ENCODE peak calls at places on chromosomes 7 and 10, in nine cellular contexts. One of them, this sample, is unnamed.

GRCh38 chr10:16848562-16849154 is 31.4 kb upstream of the RSU1 start:
- DNase-seq in AG04450: no peak
- DNase-seq in BJ: no peak
- DNase-seq in PC-9: no peak
- DNase-seq in breast epithelium: no peak
- DNase-seq in pancreas: no peak
- DNase-seq in fibroblast of lung: peak; percentile 66
- DNase-seq in astrocyte: peak; percentile 52
- DNase-seq in mammary epithelial cell: peak; percentile 66
- DNase-seq in this sample: no peak

GRCh38 chr7:155986497-155987160 is 174.4 kb upstream of the SHH start:
- DNase-seq in AG04450: no peak
- DNase-seq in BJ: no peak
- DNase-seq in PC-9: no peak
- DNase-seq in breast epithelium: no peak
- DNase-seq in pancreas: no peak
- DNase-seq in fibroblast of lung: no peak
- DNase-seq in astrocyte: no peak
- DNase-seq in mammary epithelial cell: no peak
- DNase-seq in this sample: no peak

GRCh38 chr10:87764072-87764934 is 53.7 kb downstream of the ATAD1 start:
- DNase-seq in AG04450: no peak
- DNase-seq in BJ: no peak
- DNase-seq in PC-9: no peak
- DNase-seq in breast epithelium: no peak
- DNase-seq in pancreas: no peak
- DNase-seq in fibroblast of lung: no peak
- DNase-seq in astrocyte: no peak
- DNase-seq in mammary epithelial cell: no peak
- DNase-seq in this sample: no peak

GRCh38 chr10:34985823-34986222 is 104.3 kb downstream of the CUL2 start:
- DNase-seq in AG04450: no peak
- DNase-seq in BJ: no peak
- DNase-seq in PC-9: no peak
- DNase-seq in breast epithelium: no peak
- DNase-seq in pancreas: no peak
- DNase-seq in fibroblast of lung: no peak
- DNase-seq in astrocyte: no peak
- DNase-seq in mammary epithelial cell: no peak
- DNase-seq in this sample: no peak

GRCh38 chr10:87619705-87620104 is 40.0 kb upstream of the PAPSS2 start:
- DNase-seq in AG04450: peak; percentile 34
- DNase-seq in BJ: no peak
- DNase-seq in PC-9: no peak
- DNase-seq in breast epithelium: no peak
- DNase-seq in pancreas: no peak
- DNase-seq in fibroblast of lung: peak; percentile 61
- DNase-seq in astrocyte: peak; percentile 47
- DNase-seq in mammary epithelial cell: peak; percentile 6
- DNase-seq in this sample: no peak

GRCh38 chr10:80530251-80530650 is 7.5 kb upstream of the SH2D4B start:
- DNase-seq in AG04450: no peak
- DNase-seq in BJ: no peak
- DNase-seq in PC-9: peak; percentile 62
- DNase-seq in breast epithelium: no peak
- DNase-seq in pancreas: no peak
- DNase-seq in fibroblast of lung: peak; percentile 13
- DNase-seq in astrocyte: no peak
- DNase-seq in mammary epithelial cell: no peak
- DNase-seq in this sample: no peak

GRCh38 chr10:85319826-85320225 is 991.4 kb downstream of the CCSER2 start:
- DNase-seq in AG04450: no peak
- DNase-seq in BJ: no peak
- DNase-seq in PC-9: no peak
- DNase-seq in breast epithelium: no peak
- DNase-seq in pancreas: no peak
- DNase-seq in fibroblast of lung: no peak
- DNase-seq in astrocyte: no peak
- DNase-seq in mammary epithelial cell: no peak
- DNase-seq in this sample: no peak

GRCh38 chr10:44993922-44994751 is 6.6 kb upstream of the ZNF22 start:
- DNase-seq in AG04450: peak; percentile 62
- DNase-seq in BJ: peak; percentile 42
- DNase-seq in PC-9: peak; percentile 59
- DNase-seq in breast epithelium: no peak
- DNase-seq in pancreas: no peak
- DNase-seq in fibroblast of lung: peak; percentile 61
- DNase-seq in astrocyte: peak; percentile 55
- DNase-seq in mammary epithelial cell: no peak
- DNase-seq in this sample: no peak

GRCh38 chr10:119769886-119770285 is 44.0 kb downstream of the INPP5F start:
- DNase-seq in AG04450: no peak
- DNase-seq in BJ: peak; percentile 41
- DNase-seq in PC-9: peak; percentile 56
- DNase-seq in breast epithelium: no peak
- DNase-seq in pancreas: no peak
- DNase-seq in fibroblast of lung: peak; percentile 78
- DNase-seq in astrocyte: peak; percentile 75
- DNase-seq in mammary epithelial cell: peak; percentile 81
- DNase-seq in this sample: no peak

GRCh38 chr10:95314519-95314918 is 23.7 kb upstream of the PDLIM1 start:
- DNase-seq in AG04450: no peak
- DNase-seq in BJ: no peak
- DNase-seq in PC-9: no peak
- DNase-seq in breast epithelium: no peak
- DNase-seq in pancreas: no peak
- DNase-seq in fibroblast of lung: no peak
- DNase-seq in astrocyte: no peak
- DNase-seq in mammary epithelial cell: no peak
- DNase-seq in this sample: no peak

GRCh38 chr10:128627811-128628210 is 501.6 kb upstream of the MKI67 start:
- DNase-seq in AG04450: no peak
- DNase-seq in BJ: no peak
- DNase-seq in PC-9: no peak
- DNase-seq in breast epithelium: no peak
- DNase-seq in pancreas: no peak
- DNase-seq in fibroblast of lung: no peak
- DNase-seq in astrocyte: no peak
- DNase-seq in mammary epithelial cell: no peak
- DNase-seq in this sample: no peak

GRCh38 chr7:82235710-82236109 is 207.9 kb downstream of the CACNA2D1 start:
- DNase-seq in AG04450: no peak
- DNase-seq in BJ: no peak
- DNase-seq in PC-9: no peak
- DNase-seq in breast epithelium: no peak
- DNase-seq in pancreas: no peak
- DNase-seq in fibroblast of lung: peak; percentile 70
- DNase-seq in astrocyte: peak; percentile 59
- DNase-seq in mammary epithelial cell: peak; percentile 40
- DNase-seq in this sample: no peak

GRCh38 chr10:117348236-117348635 is 27.0 kb downstream of the PDZD8 start:
- DNase-seq in AG04450: no peak
- DNase-seq in BJ: no peak
- DNase-seq in PC-9: no peak
- DNase-seq in breast epithelium: no peak
- DNase-seq in pancreas: no peak
- DNase-seq in fibroblast of lung: no peak
- DNase-seq in astrocyte: no peak
- DNase-seq in mammary epithelial cell: no peak
- DNase-seq in this sample: no peak

GRCh38 chr10:43225787-43226153 is 41.1 kb downstream of the RASGEF1A start:
- DNase-seq in AG04450: no peak
- DNase-seq in BJ: no peak
- DNase-seq in PC-9: no peak
- DNase-seq in breast epithelium: peak; percentile 38
- DNase-seq in pancreas: no peak
- DNase-seq in fibroblast of lung: no peak
- DNase-seq in astrocyte: no peak
- DNase-seq in mammary epithelial cell: no peak
- DNase-seq in this sample: peak; percentile 10

GRCh38 chr7:135463905-135464304 is 46.0 kb downstream of the CNOT4 start:
- DNase-seq in AG04450: no peak
- DNase-seq in BJ: no peak
- DNase-seq in PC-9: no peak
- DNase-seq in breast epithelium: no peak
- DNase-seq in pancreas: no peak
- DNase-seq in fibroblast of lung: no peak
- DNase-seq in astrocyte: no peak
- DNase-seq in mammary epithelial cell: no peak
- DNase-seq in this sample: no peak

GRCh38 chr10:96395931-96396877 is 37.4 kb upstream of the OPALIN start:
- DNase-seq in AG04450: peak; percentile 33
- DNase-seq in BJ: no peak
- DNase-seq in PC-9: no peak
- DNase-seq in breast epithelium: peak; percentile 56
- DNase-seq in pancreas: peak; percentile 58
- DNase-seq in fibroblast of lung: peak; percentile 57
- DNase-seq in astrocyte: peak; percentile 41
- DNase-seq in mammary epithelial cell: peak; percentile 43
- DNase-seq in this sample: peak; percentile 70
- TF ChIP-seq CTCF in AG04450: peak; percentile 88
- TF ChIP-seq CTCF in BJ: peak; percentile 89
- TF ChIP-seq CTCF in PC-9: peak; percentile 78
- TF ChIP-seq CTCF in breast epithelium: peak; percentile 73
- TF ChIP-seq CTCF in pancreas: peak; percentile 88
- TF ChIP-seq CTCF in fibroblast of lung: peak; percentile 80
- TF ChIP-seq CTCF in astrocyte: peak; percentile 87
- TF ChIP-seq CTCF in mammary epithelial cell: peak; percentile 87
- TF ChIP-seq CTCF in this sample: peak; percentile 83

GRCh38 chr10:97116534-97117162 is 69.1 kb downstream of the SLIT1 start:
- DNase-seq in AG04450: no peak
- DNase-seq in BJ: no peak
- DNase-seq in PC-9: no peak
- DNase-seq in breast epithelium: no peak
- DNase-seq in pancreas: no peak
- DNase-seq in fibroblast of lung: no peak
- DNase-seq in astrocyte: no peak
- DNase-seq in mammary epithelial cell: no peak
- DNase-seq in this sample: peak; percentile 48

GRCh38 chr10:97115846-97116245 is 69.9 kb downstream of the SLIT1 start:
- DNase-seq in AG04450: no peak
- DNase-seq in BJ: no peak
- DNase-seq in PC-9: no peak
- DNase-seq in breast epithelium: no peak
- DNase-seq in pancreas: no peak
- DNase-seq in fibroblast of lung: no peak
- DNase-seq in astrocyte: no peak
- DNase-seq in mammary epithelial cell: no peak
- DNase-seq in this sample: no peak

GRCh38 chr10:97120370-97120769 is 65.4 kb downstream of the SLIT1 start:
- DNase-seq in AG04450: no peak
- DNase-seq in BJ: no peak
- DNase-seq in PC-9: no peak
- DNase-seq in breast epithelium: no peak
- DNase-seq in pancreas: no peak
- DNase-seq in fibroblast of lung: no peak
- DNase-seq in astrocyte: no peak
- DNase-seq in mammary epithelial cell: no peak
- DNase-seq in this sample: no peak

GRCh38 chr10:97119058-97119832 is 66.5 kb downstream of the SLIT1 start:
- DNase-seq in AG04450: no peak
- DNase-seq in BJ: no peak
- DNase-seq in PC-9: no peak
- DNase-seq in breast epithelium: no peak
- DNase-seq in pancreas: no peak
- DNase-seq in fibroblast of lung: no peak
- DNase-seq in astrocyte: no peak
- DNase-seq in mammary epithelial cell: no peak
- DNase-seq in this sample: peak; percentile 48

GRCh38 chr10:97117372-97117771 is 68.4 kb downstream of the SLIT1 start:
- DNase-seq in AG04450: no peak
- DNase-seq in BJ: no peak
- DNase-seq in PC-9: no peak
- DNase-seq in breast epithelium: no peak
- DNase-seq in pancreas: no peak
- DNase-seq in fibroblast of lung: no peak
- DNase-seq in astrocyte: no peak
- DNase-seq in mammary epithelial cell: peak; percentile 10
- DNase-seq in this sample: no peak
- TF ChIP-seq CTCF in AG04450: peak; percentile 22
- TF ChIP-seq CTCF in BJ: peak; percentile 19
- TF ChIP-seq CTCF in PC-9: peak; percentile 61
- TF ChIP-seq CTCF in breast epithelium: no peak
- TF ChIP-seq CTCF in pancreas: no peak
- TF ChIP-seq CTCF in fibroblast of lung: peak; percentile 5
- TF ChIP-seq CTCF in astrocyte: peak; percentile 26
- TF ChIP-seq CTCF in mammary epithelial cell: peak; percentile 43
- TF ChIP-seq CTCF in this sample: no peak

GRCh38 chr7:3573151-3573550 is 272.1 kb downstream of the SDK1 start:
- DNase-seq in AG04450: no peak
- DNase-seq in BJ: no peak
- DNase-seq in PC-9: no peak
- DNase-seq in breast epithelium: no peak
- DNase-seq in pancreas: no peak
- DNase-seq in fibroblast of lung: no peak
- DNase-seq in astrocyte: no peak
- DNase-seq in mammary epithelial cell: no peak
- DNase-seq in this sample: no peak
- TF ChIP-seq CTCF in AG04450: no peak
- TF ChIP-seq CTCF in BJ: no peak
- TF ChIP-seq CTCF in PC-9: no peak
- TF ChIP-seq CTCF in breast epithelium: no peak
- TF ChIP-seq CTCF in pancreas: no peak
- TF ChIP-seq CTCF in fibroblast of lung: no peak
- TF ChIP-seq CTCF in astrocyte: no peak
- TF ChIP-seq CTCF in mammary epithelial cell: no peak
- TF ChIP-seq CTCF in this sample: no peak

GRCh38 chr10:62025134-62025794 is 123.8 kb downstream of the ARID5B start:
- DNase-seq in AG04450: no peak
- DNase-seq in BJ: no peak
- DNase-seq in PC-9: no peak
- DNase-seq in breast epithelium: no peak
- DNase-seq in pancreas: no peak
- DNase-seq in fibroblast of lung: peak; percentile 63
- DNase-seq in astrocyte: peak; percentile 57
- DNase-seq in mammary epithelial cell: no peak
- DNase-seq in this sample: no peak

GRCh38 chr10:62025901-62026879 is 124.7 kb downstream of the ARID5B start:
- DNase-seq in AG04450: no peak
- DNase-seq in BJ: no peak
- DNase-seq in PC-9: peak; percentile 66
- DNase-seq in breast epithelium: no peak
- DNase-seq in pancreas: no peak
- DNase-seq in fibroblast of lung: peak; percentile 92
- DNase-seq in astrocyte: peak; percentile 90
- DNase-seq in mammary epithelial cell: peak; percentile 82
- DNase-seq in this sample: no peak

GRCh38 chr10:62031522-62031921 is 130.0 kb downstream of the ARID5B start:
- DNase-seq in AG04450: no peak
- DNase-seq in BJ: no peak
- DNase-seq in PC-9: no peak
- DNase-seq in breast epithelium: no peak
- DNase-seq in pancreas: no peak
- DNase-seq in fibroblast of lung: no peak
- DNase-seq in astrocyte: no peak
- DNase-seq in mammary epithelial cell: no peak
- DNase-seq in this sample: no peak

GRCh38 chr10:62029401-62029800 is 127.9 kb downstream of the ARID5B start:
- DNase-seq in AG04450: no peak
- DNase-seq in BJ: no peak
- DNase-seq in PC-9: no peak
- DNase-seq in breast epithelium: no peak
- DNase-seq in pancreas: no peak
- DNase-seq in fibroblast of lung: no peak
- DNase-seq in astrocyte: no peak
- DNase-seq in mammary epithelial cell: no peak
- DNase-seq in this sample: no peak

GRCh38 chr10:62027841-62028501 is 126.5 kb downstream of the ARID5B start:
- DNase-seq in AG04450: no peak
- DNase-seq in BJ: no peak
- DNase-seq in PC-9: peak; percentile 39
- DNase-seq in breast epithelium: no peak
- DNase-seq in pancreas: no peak
- DNase-seq in fibroblast of lung: no peak
- DNase-seq in astrocyte: no peak
- DNase-seq in mammary epithelial cell: peak; percentile 85
- DNase-seq in this sample: no peak
- TF ChIP-seq CTCF in AG04450: no peak
- TF ChIP-seq CTCF in BJ: no peak
- TF ChIP-seq CTCF in PC-9: no peak
- TF ChIP-seq CTCF in breast epithelium: no peak
- TF ChIP-seq CTCF in pancreas: no peak
- TF ChIP-seq CTCF in fibroblast of lung: no peak
- TF ChIP-seq CTCF in astrocyte: no peak
- TF ChIP-seq CTCF in mammary epithelial cell: no peak
- TF ChIP-seq CTCF in this sample: no peak